ENCODE peak calls at places on chromosomes 1 and 21, in nine cellular contexts. G, U, O, K, Q, E, J, Z and T are unnamed samples.

GRCh38 chr1:41072051-41072450 is 50.5 kb upstream of the SLFNL1 start:
- DNase-seq in G (no peak), U (no peak), O (no peak), K (peak; percentile 64), Q (peak; percentile 19), E (no peak), J (no peak), Z (no peak), T (no peak)

GRCh38 chr21:25385912-25386474 is 221.3 kb downstream of the MRPL39 start:
- DNase-seq in G (no peak), U (peak; percentile 37), O (peak; percentile 23), K (peak; percentile 59), Q (peak; percentile 59), E (peak; percentile 50), J (peak; percentile 21), Z (peak; percentile 36), T (peak; percentile 59)

GRCh38 chr1:205279986-205280385 is 41.6 kb downstream of the NUAK2 start:
- DNase-seq in G (no peak), U (peak; percentile 63), O (no peak), K (no peak), Q (no peak), E (no peak), J (no peak), Z (peak; percentile 68), T (no peak)

GRCh38 chr21:28773036-28773435 is 219.6 kb downstream of the LTN1 start:
- DNase-seq in G (no peak), U (no peak), O (no peak), K (no peak), Q (peak; percentile 27), E (no peak), J (no peak), Z (no peak), T (no peak)

GRCh38 chr1:107964397-107965111 is 426 bp downstream of the VAV3 start:
- DNase-seq in G (no peak), U (peak; percentile 53), O (no peak), K (peak; percentile 9), Q (peak; percentile 34), E (peak; percentile 7), J (peak; percentile 26), Z (peak; percentile 29), T (peak; percentile 6)

GRCh38 chr1:193542668-193543067 is 356.3 kb upstream of the B3GALT2 start:
- DNase-seq in G (no peak), U (no peak), O (no peak), K (no peak), Q (peak; percentile 15), E (no peak), J (no peak), Z (no peak), T (no peak)

GRCh38 chr1:54137532-54138061 is 15.2 kb downstream of the CDCP2 start:
- DNase-seq in G (no peak), U (no peak), O (no peak), K (peak; percentile 76), Q (peak; percentile 55), E (peak; percentile 86), J (no peak), Z (no peak), T (no peak)

GRCh38 chr1:170461362-170461761 is 70.6 kb upstream of the GORAB start:
- DNase-seq in G (no peak), U (no peak), O (no peak), K (peak; percentile 86), Q (peak; percentile 75), E (no peak), J (no peak), Z (no peak), T (peak; percentile 7)

GRCh38 chr1:201383647-201384405 is 6.3 kb upstream of the TNNT2 start:
- DNase-seq in G (no peak), U (peak; percentile 36), O (no peak), K (peak; percentile 95), Q (peak; percentile 92), E (no peak), J (peak; percentile 59), Z (no peak), T (peak; percentile 24)

GRCh38 chr1:230109871-230110667 is 43.0 kb downstream of the GALNT2 start:
- DNase-seq in G (no peak), U (no peak), O (no peak), K (no peak), Q (no peak), E (no peak), J (no peak), Z (peak; percentile 99), T (no peak)

DNA sequence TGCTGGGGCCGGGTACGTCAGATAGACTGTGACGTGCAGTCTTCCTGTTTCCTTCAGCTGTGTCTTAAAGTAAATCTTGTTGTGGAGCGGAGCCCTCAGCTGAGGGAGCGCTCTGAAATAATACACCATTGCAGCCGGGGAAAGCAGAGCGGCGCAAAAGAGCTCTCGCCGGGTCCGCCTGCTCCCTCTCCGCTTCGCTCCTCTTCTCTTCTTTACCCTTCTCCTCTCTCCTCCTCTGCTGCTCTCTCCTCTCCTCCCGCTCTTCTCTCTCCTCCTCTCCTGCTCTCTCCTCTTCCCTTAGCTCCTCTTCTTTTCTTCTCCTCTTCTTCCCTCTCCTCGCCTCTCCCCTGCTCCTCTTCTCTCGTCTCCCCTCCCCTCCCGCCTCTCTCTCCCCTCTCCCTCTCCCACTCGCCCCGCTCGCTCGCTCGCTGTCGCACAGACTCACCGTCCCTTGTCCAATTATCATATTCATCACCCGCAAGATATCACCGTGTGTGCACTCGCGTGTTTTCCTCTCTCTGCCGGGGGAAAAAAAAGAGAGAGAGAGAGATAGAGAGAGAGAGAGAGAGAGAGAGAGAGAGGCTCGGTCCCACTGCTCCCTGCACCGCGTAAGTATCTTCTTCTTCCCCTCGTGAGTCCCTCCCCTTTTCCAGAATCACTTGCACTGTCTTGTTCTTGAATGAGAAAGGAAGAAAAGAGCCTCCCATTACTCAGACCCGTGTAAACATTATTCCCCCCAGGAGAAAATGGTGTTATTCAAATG is at the start of gene PROX1:
- DNase-seq in G (no peak), U (peak; percentile 68), O (no peak), K (peak; percentile 93), Q (peak; percentile 92), E (peak; percentile 97), J (no peak), Z (peak; percentile 91), T (peak; percentile 90)
- TF ChIP-seq EZH2 in G (no peak), U (peak; percentile 49), O (no peak), K (no peak), Q (no peak), E (no peak), J (no peak), Z (no peak), T (no peak)

GRCh38 chr1:36128126-36128904 is 3.3 kb upstream of the COL8A2 start:
- DNase-seq in G (no peak), U (peak; percentile 74), O (no peak), K (peak; percentile 90), Q (peak; percentile 92), E (no peak), J (no peak), Z (no peak), T (no peak)

GRCh38 chr1:36126005-36126716 is 1.1 kb upstream of the COL8A2 start:
- DNase-seq in G (no peak), U (no peak), O (no peak), K (no peak), Q (no peak), E (no peak), J (no peak), Z (no peak), T (no peak)

GRCh38 chr1:36125129-36125991 is at the start of gene COL8A2:
- DNase-seq in G (no peak), U (no peak), O (no peak), K (no peak), Q (peak; percentile 52), E (no peak), J (peak; percentile 15), Z (no peak), T (no peak)

GRCh38 chr1:36128905-36129206 is 3.8 kb upstream of the COL8A2 start:
- DNase-seq in G (no peak), U (no peak), O (no peak), K (no peak), Q (no peak), E (no peak), J (no peak), Z (no peak), T (no peak)

DNA sequence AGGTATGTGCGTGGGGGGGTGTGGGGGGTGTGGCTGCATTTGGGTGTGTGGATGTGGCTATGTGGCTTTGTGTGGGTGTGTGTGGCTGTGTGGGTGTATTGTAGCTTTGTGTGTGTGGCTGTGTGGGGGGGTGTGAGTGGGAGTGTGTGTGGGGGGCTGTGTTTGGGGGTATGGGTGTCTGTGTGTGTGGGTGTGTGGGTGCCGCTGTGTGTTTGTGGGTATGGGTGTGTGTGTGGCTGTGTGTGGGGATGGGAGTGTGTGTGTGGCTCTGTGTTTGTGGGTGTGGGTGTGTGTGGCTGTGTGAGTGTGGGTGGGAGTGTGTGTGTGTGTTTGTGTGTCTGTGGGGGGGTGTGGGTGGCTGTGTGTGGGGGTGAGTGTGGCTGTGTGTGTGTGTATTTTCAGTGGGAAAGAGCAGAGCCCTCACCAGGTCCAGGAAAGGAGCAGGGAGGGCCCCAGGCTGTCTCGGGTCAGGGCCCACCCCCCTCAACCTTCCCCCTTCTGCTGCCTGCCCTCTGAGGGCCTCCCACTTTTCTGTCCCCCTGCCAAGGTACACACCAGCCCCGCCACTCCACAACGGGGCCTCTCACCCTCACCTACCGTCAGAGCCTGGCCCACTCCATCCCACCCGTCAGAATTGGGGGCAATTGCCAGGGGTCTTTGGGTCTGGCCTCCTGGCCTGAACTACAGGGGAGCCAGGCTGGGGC is 1.9 kb upstream of the COL8A2 start:
- DNase-seq in G (no peak), U (no peak), O (no peak), K (no peak), Q (no peak), E (no peak), J (no peak), Z (no peak), T (no peak)
- H3K27ac ChIP-seq in G (no peak overlapping the region), U (no peak overlapping the region), O (no peak overlapping the region), K (no peak overlapping the region), Q (no peak overlapping the region), E (no peak overlapping the region), J (no peak overlapping the region), Z (no peak overlapping the region), T (no peak overlapping the region)

DNA sequence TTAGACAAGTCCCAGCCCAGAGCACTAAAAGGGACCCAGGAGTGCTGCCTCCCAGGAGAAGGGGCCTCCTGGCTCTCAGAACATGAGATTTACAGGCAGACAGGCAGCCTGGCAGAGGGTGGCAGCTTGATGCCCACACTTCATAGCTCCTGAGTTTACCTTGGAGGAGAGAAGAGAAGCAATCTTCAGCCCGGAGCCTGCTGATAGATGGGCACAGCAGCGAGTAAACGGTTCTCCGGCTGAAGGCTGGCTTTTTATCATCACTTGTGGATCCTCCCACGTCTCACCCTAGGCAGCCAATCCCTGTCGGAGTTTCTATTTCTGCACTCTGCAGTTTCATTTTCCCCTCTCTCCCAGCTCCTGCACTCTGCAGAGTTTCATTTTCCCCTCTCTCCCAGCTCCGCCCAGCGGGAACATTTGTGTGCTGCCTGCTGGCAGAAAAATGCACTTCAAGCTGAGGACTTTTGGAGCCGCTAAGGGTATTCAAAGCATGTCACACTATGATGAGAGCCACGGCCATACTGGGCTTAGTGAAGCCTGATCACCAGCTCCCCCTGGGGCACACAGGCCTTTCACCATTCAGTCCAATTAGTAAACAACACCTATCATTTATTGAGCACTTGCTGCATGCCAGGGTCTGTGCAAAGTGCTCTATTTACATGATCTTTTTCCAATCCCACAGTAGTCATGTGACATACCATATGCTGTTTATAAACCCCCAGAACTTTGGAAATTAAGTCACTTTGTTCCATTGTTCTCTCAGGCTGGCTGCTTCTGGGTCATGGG is at the start of gene IFI6:
- DNase-seq in G (no peak), U (peak; percentile 94), O (peak; percentile 79), K (peak; percentile 95), Q (peak; percentile 98), E (peak; percentile 98), J (peak; percentile 85), Z (peak; percentile 87), T (peak; percentile 99)
- H3K4me1 ChIP-seq in G (peaks cover 28% of the 10 kb centered on the region), U (peaks cover 15% of the 10 kb centered on the region), O (peaks cover 45% of the 10 kb centered on the region), K (peaks cover 13% of the 10 kb centered on the region), Q (peaks cover 12% of the 10 kb centered on the region), E (peaks cover 20% of the 10 kb centered on the region), J (peaks cover 4% of the 10 kb centered on the region), Z (peaks cover 17% of the 10 kb centered on the region), T (peaks cover 9% of the 10 kb centered on the region)

GRCh38 chr21:43864313-43864805 is 664 bp upstream of the AGPAT3 start:
- DNase-seq in G (no peak), U (peak; percentile 50), O (peak; percentile 60), K (peak; percentile 21), Q (peak; percentile 66), E (peak; percentile 15), J (peak; percentile 54), Z (peak; percentile 90), T (peak; percentile 42)
- TF ChIP-seq EZH2 in G (no peak), U (no peak), O (no peak), K (no peak), Q (no peak), E (no peak), J (no peak), Z (no peak), T (no peak)